ENCODE peak calls at places on chromosomes 5 and 9, in five cellular contexts. I is neuronal stem cell, R is IMR-90, S is mesenchymal stem cell, F is trophoblast cell. G is an unnamed sample.

GRCh38 chr5:118611332-118611945 is 376.9 kb downstream of the DTWD2 start:
- DNase-seq in R (peak), I (peak), F (peak), S (peak), G (peak)

GRCh38 chr9:137083418-137084004 is 3.3 kb upstream of the MAN1B1 start:
- DNase-seq in F (peak), I (no peak), S (peak), R (peak), G (peak)

GRCh38 chr5:179827684-179828083 is 7.0 kb downstream of the SQSTM1 start:
- DNase-seq in I (no peak), R (peak), F (no peak), S (peak), G (no peak)

GRCh38 chr5:158770506-158770905 is 329.2 kb downstream of the EBF1 start:
- DNase-seq in R (no peak), F (no peak), S (no peak), I (no peak), G (peak)

GRCh38 chr9:137117269-137117731 is 2.8 kb upstream of the DPP7 start:
- DNase-seq in F (no peak), I (no peak), R (no peak), S (no peak), G (no peak)

GRCh38 chr9:133838859-133839507 is 100.8 kb upstream of the SARDH start:
- DNase-seq in I (no peak), R (no peak), S (no peak), F (no peak), G (no peak)

GRCh38 chr9:91246842-91247241 is 114.9 kb downstream of the AUH start:
- DNase-seq in I (no peak), F (no peak), R (peak), S (no peak), G (no peak)

GRCh38 chr9:7439355-7439978 is 360.1 kb downstream of the DMAC1 start:
- DNase-seq in S (peak), F (no peak), R (peak), I (no peak), G (no peak)

GRCh38 chr5:150598821-150599273 is 41.6 kb upstream of the SYNPO start:
- DNase-seq in I (no peak), R (no peak), S (no peak), F (no peak), G (no peak)

GRCh38 chr9:37953775-37954437 is 50.0 kb upstream of the SLC25A51 start:
- DNase-seq in S (peak), I (no peak), F (peak), R (peak), G (no peak)

GRCh38 chr9:105244996-105245719 is 707 bp downstream of the SLC44A1 start:
- DNase-seq in F (peak), S (peak), I (peak), R (no peak), G (peak)

GRCh38 chr5:132283423-132284043 is 10.7 kb upstream of the SLC22A4 start:
- DNase-seq in F (peak), S (peak), R (peak), I (no peak), G (peak)

GRCh38 chr9:94655739-94656138 is 16.4 kb upstream of the FBP1 start:
- DNase-seq in I (no peak), R (no peak), F (no peak), S (no peak), G (no peak)

GRCh38 chr5:167280111-167280510 is 1011.3 kb upstream of the WWC1 start:
- DNase-seq in F (no peak), S (no peak), I (no peak), R (no peak), G (no peak)

GRCh38 chr5:83856898-83857297 is 136.2 kb upstream of the HAPLN1 start:
- DNase-seq in F (no peak), S (no peak), R (no peak), I (no peak), G (no peak)

GRCh38 chr9:33187519-33188218 is 20.5 kb upstream of the B4GALT1 start:
- DNase-seq in R (peak), F (no peak), I (no peak), S (no peak), G (no peak)

GRCh38 chr9:35662437-35662836 is 2.6 kb downstream of the ARHGEF39 start:
- DNase-seq in S (no peak), I (no peak), R (no peak), F (no peak), G (no peak)

GRCh38 chr5:147223951-147224791 is 10.7 kb upstream of the STK32A start:
- DNase-seq in R (peak), S (peak), I (peak), F (no peak), G (no peak)

GRCh38 chr9:87322840-87323635 is 174.6 kb upstream of the DAPK1 start:
- DNase-seq in I (no peak), R (peak), S (no peak), F (no peak), G (no peak)

GRCh38 chr5:61228229-61228628 is 66.0 kb upstream of the SMIM15 start:
- DNase-seq in F (no peak), I (no peak), S (no peak), R (no peak), G (no peak)

GRCh38 chr9:69090943-69091342 is 55.4 kb downstream of the FXN start:
- DNase-seq in I (no peak), F (no peak), S (no peak), R (no peak), G (no peak)

GRCh38 chr9:69089491-69089890 is 53.9 kb downstream of the FXN start:
- DNase-seq in S (no peak), F (no peak), I (no peak), R (no peak), G (peak)

GRCh38 chr9:69089082-69089481 is 53.5 kb downstream of the FXN start:
- DNase-seq in I (no peak), F (no peak), S (no peak), R (no peak), G (no peak)

GRCh38 chr9:69093471-69094103 is 58.0 kb downstream of the FXN start:
- DNase-seq in F (no peak), S (no peak), I (no peak), R (no peak), G (no peak)

DNA sequence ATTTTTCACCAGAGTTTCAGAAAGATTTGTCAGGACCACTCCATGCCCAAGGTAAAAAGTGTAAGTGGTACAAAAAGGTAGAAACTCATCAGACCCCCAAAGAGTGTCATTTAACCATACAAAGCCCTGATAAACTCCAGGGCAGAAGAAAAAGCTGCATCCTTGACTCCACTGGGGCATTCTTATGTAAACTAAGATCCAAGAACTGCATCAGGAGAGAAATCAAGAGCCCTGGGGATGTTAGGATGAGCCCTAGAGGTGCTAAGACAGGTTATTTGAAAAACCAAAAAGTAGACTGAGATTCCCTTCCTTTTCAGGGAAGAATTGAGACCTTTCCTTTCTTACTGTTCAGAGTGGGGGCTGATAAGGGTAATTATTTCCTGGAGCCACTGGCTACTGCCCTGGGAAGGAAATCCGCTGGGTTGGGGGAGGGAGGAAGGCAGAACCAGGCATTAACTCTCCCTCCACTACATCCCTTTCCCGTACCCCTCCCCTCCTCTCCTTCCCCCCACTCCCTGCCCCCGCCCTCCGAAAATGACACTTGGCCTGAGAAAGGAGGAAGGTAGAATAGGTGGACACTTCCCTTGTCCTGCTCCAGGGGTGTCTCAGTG is 54.7 kb downstream of the FXN start:
- DNase-seq in I (no peak), F (no peak), S (no peak), R (no peak), G (peak)
- H4K91ac ChIP-seq in I (no peak), F (no peak), S (no peak), R (no peak), G (no peak)

GRCh38 chr5:78492216-78492615 is 131.8 kb downstream of the SCAMP1 start:
- DNase-seq in S (no peak), R (no peak), I (no peak), F (no peak), G (no peak)
- H3K14ac ChIP-seq in S (no peak), R (no peak), I (no peak), F (no peak), G (no peak)

GRCh38 chr5:78689893-78690592 is 41.5 kb upstream of the LHFPL2 start:
- DNase-seq in I (no peak), S (no peak), R (no peak), F (no peak), G (no peak)
- H3K27ac ChIP-seq in I (no peak), S (no peak), R (no peak), F (no peak), G (no peak)

GRCh38 chr5:76403963-76404693 is 1.0 kb downstream of the IQGAP2 start:
- DNase-seq in I (peak), S (no peak), R (no peak), F (no peak), G (peak)
- H4K91ac ChIP-seq in I (no peak), S (no peak), R (no peak), F (no peak), G (no peak)

DNA sequence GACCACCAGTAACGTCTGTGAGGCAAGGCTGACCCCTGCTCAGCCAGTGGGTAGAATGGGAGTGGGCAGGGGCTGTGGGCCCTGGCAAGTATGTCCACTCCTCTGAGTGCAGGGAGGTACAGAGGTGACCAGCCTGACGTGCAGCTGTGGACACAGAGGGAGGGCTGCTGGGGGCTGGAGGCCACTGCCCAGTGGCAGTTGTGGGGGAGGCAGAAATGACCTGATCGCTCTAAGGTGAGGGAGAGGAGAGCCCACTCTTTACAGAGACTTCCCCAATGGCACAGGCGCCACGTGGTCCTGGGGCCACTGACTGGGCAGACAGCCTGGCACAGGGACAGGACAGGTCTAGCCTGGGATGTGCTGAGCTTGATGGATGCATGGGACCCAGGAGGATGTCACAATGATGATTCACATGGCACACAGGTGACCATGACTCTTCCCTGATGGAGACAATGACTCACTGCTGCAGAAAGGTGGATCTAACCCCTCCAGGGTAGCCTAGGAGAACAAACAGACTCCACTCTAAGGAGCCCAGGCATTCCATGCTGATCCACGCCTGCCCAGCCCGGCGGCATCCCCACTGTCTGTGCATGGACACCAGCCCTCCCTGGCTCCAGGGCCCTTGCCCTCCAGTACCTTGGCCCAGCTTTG is 7.7 kb downstream of the LPCAT1 start:
- DNase-seq in F (peak), S (peak), I (no peak), R (peak), G (peak)
- H3K14ac ChIP-seq in F (peak), S (no peak), I (peak), R (peak), G (peak)

DNA sequence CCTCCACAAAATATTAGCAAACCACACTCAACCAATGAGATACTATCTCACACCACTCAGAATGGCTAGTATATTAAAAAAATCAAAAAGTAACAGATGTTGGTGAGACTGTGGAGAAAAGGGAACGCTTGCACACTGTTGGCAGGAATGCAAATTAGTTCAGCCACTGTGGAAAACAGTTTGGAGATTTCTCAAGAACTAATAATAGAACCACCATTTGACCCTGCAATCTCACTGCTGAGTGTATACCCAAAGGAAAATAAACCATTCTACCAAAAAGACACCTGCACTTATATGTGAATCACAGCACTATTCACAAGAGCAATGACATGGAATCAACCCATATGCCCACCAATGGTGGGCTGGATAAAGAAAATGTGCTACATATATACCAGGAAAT is 393.5 kb downstream of the PDE4D start:
- DNase-seq in F (no peak), S (no peak), R (no peak), I (no peak), G (no peak)
- H3K27ac ChIP-seq in F (no peak), S (no peak), R (no peak), I (no peak), G (no peak)

GRCh38 chr5:134594336-134594735 is 38.3 kb downstream of the SAR1B start:
- DNase-seq in S (no peak), I (no peak), R (no peak), F (no peak), G (no peak)
- H4K91ac ChIP-seq in S (no peak), I (no peak), R (no peak), F (no peak), G (no peak)

G was measured in H9.